ENCODE peak calls at places on chromosomes 4 and X, in six cellular contexts. E, O, P, F, I and S are unnamed samples.

GRCh38 chrX:48476919-48477318 is 920 bp downstream of the FTSJ1 start:
- DNase-seq in E (no peak), P (no peak), I (no peak), F (no peak), O (no peak), S (no peak)

GRCh38 chr4:102405706-102406510 is 60.6 kb upstream of the SLC39A8 start:
- DNase-seq in P (no peak), F (no peak), O (no peak), I (no peak), E (no peak), S (no peak)

GRCh38 chrX:37904833-37905232 is 57.5 kb upstream of the DYNLT3 start:
- DNase-seq in P (no peak), O (no peak), I (no peak), E (no peak), F (no peak), S (no peak)

GRCh38 chrX:45699158-45699557 is 498.5 kb upstream of the DIPK2B start:
- DNase-seq in F (no peak), I (peak; percentile 57), P (no peak), E (no peak), O (peak; percentile 38), S (no peak)

GRCh38 chr4:97016186-97016945 is 1126.9 kb downstream of the STPG2 start:
- DNase-seq in O (no peak), F (no peak), I (no peak), E (no peak), P (no peak), S (no peak)

GRCh38 chr4:184471872-184472539 is 2.3 kb downstream of the IRF2 start:
- DNase-seq in O (peak; percentile 33), P (no peak), I (peak; percentile 21), F (no peak), E (no peak), S (no peak)

GRCh38 chrX:48715066-48715465 is 18.5 kb downstream of the SUV39H1 start:
- DNase-seq in E (no peak), P (no peak), O (peak; percentile 61), F (no peak), I (peak; percentile 16), S (no peak)

GRCh38 chr4:73721419-73721818 is 18.9 kb upstream of the CXCL8 start:
- DNase-seq in I (peak; percentile 93), O (peak; percentile 84), P (no peak), F (no peak), E (no peak), S (no peak)

GRCh38 chrX:45351478-45351877 is 150.8 kb upstream of the DIPK2B start:
- DNase-seq in F (no peak), E (no peak), O (peak; percentile 68), P (no peak), I (peak; percentile 69), S (no peak)

GRCh38 chr4:89298788-89299152 is 8.8 kb downstream of the GPRIN3 start:
- DNase-seq in I (peak; percentile 48), O (peak; percentile 64), E (no peak), F (no peak), P (no peak), S (no peak)

GRCh38 chr4:56570041-56570440 is 64.5 kb downstream of the ARL9 start:
- DNase-seq in O (peak; percentile 75), I (peak; percentile 40), F (no peak), E (no peak), P (no peak), S (no peak)

GRCh38 chr4:52914051-52914605 is 52.0 kb downstream of the RASL11B start:
- DNase-seq in O (peak; percentile 72), F (no peak), P (no peak), I (peak; percentile 85), E (no peak), S (no peak)

GRCh38 chrX:11419102-11419501 is 125.9 kb downstream of the AMELX start:
- DNase-seq in P (no peak), E (no peak), F (no peak), I (no peak), O (no peak), S (no peak)

GRCh38 chr4:169215656-169216055 is 55.1 kb downstream of the SH3RF1 start:
- DNase-seq in P (no peak), E (no peak), F (no peak), I (no peak), O (no peak), S (no peak)

GRCh38 chrX:139495324-139495723 is 35.2 kb upstream of the F9 start:
- DNase-seq in P (no peak), F (no peak), E (no peak), O (no peak), I (no peak), S (no peak)

GRCh38 chr4:173211838-173212237 is 43.2 kb downstream of the GALNT7 start:
- DNase-seq in O (peak; percentile 82), P (no peak), F (peak; percentile 73), I (peak; percentile 54), E (no peak), S (no peak)

GRCh38 chr4:340011-340410 is 2.4 kb downstream of the ZNF141 start:
- DNase-seq in F (no peak), P (no peak), E (no peak), O (peak; percentile 6), I (peak; percentile 1), S (no peak)

GRCh38 chr4:169485791-169486742 is 126.3 kb downstream of the NEK1 start:
- DNase-seq in I (peak; percentile 73), F (peak; percentile 49), E (peak; percentile 45), P (no peak), O (peak; percentile 79), S (peak; percentile 20)

GRCh38 chr4:17324431-17324830 is 187.5 kb downstream of the QDPR start:
- DNase-seq in O (peak; percentile 75), P (peak; percentile 24), I (peak; percentile 75), F (peak; percentile 29), E (peak; percentile 44), S (no peak)

GRCh38 chr4:80263541-80264351 is 2.7 kb upstream of the FGF5 start:
- DNase-seq in E (no peak), F (no peak), O (no peak), P (no peak), I (peak; percentile 15), S (no peak)

GRCh38 chr4:146222313-146222712 is 8.0 kb downstream of the REELD1 start:
- DNase-seq in E (no peak), F (no peak), P (no peak), O (peak; percentile 38), I (peak; percentile 48), S (no peak)

GRCh38 chrX:15334561-15334960 is 762 bp downstream of the PIGA start:
- DNase-seq in E (no peak), F (no peak), P (no peak), I (peak; percentile 26), O (peak; percentile 30), S (no peak)

GRCh38 chrX:39551748-39552147 is 546.0 kb downstream of the BCOR start:
- DNase-seq in E (no peak), O (no peak), F (no peak), P (no peak), I (no peak), S (no peak)

GRCh38 chr4:8642651-8643321 is 50.2 kb downstream of the CPZ start:
- DNase-seq in E (no peak), F (no peak), P (no peak), I (no peak), O (no peak), S (peak; percentile 4)

GRCh38 chrX:40331353-40331752 is 233.6 kb upstream of the BCOR start:
- DNase-seq in P (no peak), F (no peak), O (no peak), E (no peak), I (no peak), S (no peak)

GRCh38 chrX:109472939-109473713 is 8.8 kb downstream of the GUCY2F start:
- DNase-seq in E (peak; percentile 35), F (peak; percentile 27), I (peak; percentile 54), O (peak; percentile 57), P (no peak), S (peak; percentile 20)

GRCh38 chr4:20857081-20857480 is 156.8 kb downstream of the PACRGL start:
- DNase-seq in E (no peak), F (no peak), P (no peak), I (no peak), O (no peak), S (no peak)

GRCh38 chr4:7630559-7631287 is 196.0 kb upstream of the PSAPL1 start:
- DNase-seq in P (no peak), I (peak; percentile 69), O (peak; percentile 85), F (peak; percentile 33), E (no peak), S (no peak)

GRCh38 chr4:20272411-20272872 is 20.7 kb downstream of the SLIT2 start:
- DNase-seq in P (no peak), I (no peak), O (no peak), F (no peak), E (no peak), S (no peak)

GRCh38 chr4:140330311-140330900 is 43.0 kb upstream of the SCOC start:
- DNase-seq in I (peak; percentile 63), E (no peak), P (no peak), O (peak; percentile 71), F (peak; percentile 44), S (no peak)

GRCh38 chrX:9538544-9539045 is 73.7 kb downstream of the TBL1X start:
- DNase-seq in F (no peak), O (peak; percentile 39), P (no peak), I (peak; percentile 44), E (no peak), S (no peak)

GRCh38 chrX:22320236-22320635 is 47.5 kb downstream of the CBLL2 start:
- DNase-seq in I (no peak), O (no peak), F (no peak), E (no peak), P (no peak), S (no peak)

GRCh38 chrX:50448565-50448964 is 22.1 kb downstream of the DGKK start:
- DNase-seq in I (no peak), E (no peak), O (no peak), P (no peak), F (peak; percentile 69), S (no peak)
- TF ChIP-seq CTCF in I (no peak), E (no peak), O (no peak), P (no peak), F (peak; percentile 40), S (no peak)

GRCh38 chr4:32268949-32269348 is 1548.8 kb downstream of the PCDH7 start:
- DNase-seq in P (no peak), O (peak; percentile 43), E (no peak), I (peak; percentile 8), F (peak; percentile 7), S (no peak)
- TF ChIP-seq CTCF in P (no peak), O (peak; percentile 40), E (peak; percentile 35), I (no peak), F (peak; percentile 18), S (no peak)

DNA sequence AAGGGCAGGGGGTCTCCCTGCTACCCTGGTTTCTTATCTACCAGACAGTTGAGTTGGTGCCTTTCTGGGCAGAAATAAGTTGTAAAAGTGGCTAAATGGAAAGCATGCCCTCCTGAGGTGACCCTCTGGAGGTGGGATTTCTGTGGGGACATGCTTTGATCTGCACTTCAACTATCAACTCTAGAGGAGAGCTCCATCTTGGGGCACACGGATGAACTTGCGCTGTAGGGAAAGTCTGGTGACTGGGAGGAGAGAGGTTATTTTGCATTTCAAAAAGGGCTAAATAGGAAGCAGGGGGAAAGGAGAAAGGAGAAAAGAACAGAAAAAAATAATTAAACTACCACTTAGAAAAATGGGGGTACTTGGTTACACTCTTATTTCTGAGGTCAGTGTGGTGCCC is 12.7 kb upstream of the RHOXF2B start:
- DNase-seq in I (no peak), O (no peak), F (no peak), P (no peak), E (no peak), S (no peak)
- TF ChIP-seq CTCF in I (no peak), O (no peak), F (no peak), P (no peak), E (no peak), S (no peak)

GRCh38 chr4:84583871-84584373 is 995 bp downstream of the CDS1 start:
- DNase-seq in O (peak; percentile 25), I (no peak), E (no peak), F (no peak), P (no peak), S (no peak)
- TF ChIP-seq CTCF in O (no peak), I (no peak), E (peak; percentile 50), F (no peak), P (peak; percentile 20), S (peak; percentile 12)